ENCODE peak calls at places on chromosomes 12 and 14, in nine cellular contexts. One of them, this sample, is unnamed.

GRCh38 chr14:24710403-24711063 is 76.5 kb upstream of the GZMB start:
- DNase-seq in AG10803: peak
- DNase-seq in A549: peak
- DNase-seq in stimulated activated CD8-positive, alpha-beta memory T cell treated with anti-CD3 and anti-CD28 coated beads, Interleukin-2, amount 100 ng/mL, for 1 hour: no peak
- DNase-seq in M059J: peak
- DNase-seq in neural crest cell: peak
- DNase-seq in NCI-H2081: peak
- DNase-seq in GM06990: no peak
- DNase-seq in head of caudate nucleus: peak
- DNase-seq in this sample: peak

GRCh38 chr12:117900561-117900960 is 68.2 kb downstream of the KSR2 start:
- DNase-seq in AG10803: peak
- DNase-seq in A549: peak
- DNase-seq in stimulated activated CD8-positive, alpha-beta memory T cell treated with anti-CD3 and anti-CD28 coated beads, Interleukin-2, amount 100 ng/mL, for 1 hour: no peak
- DNase-seq in M059J: peak
- DNase-seq in neural crest cell: no peak
- DNase-seq in NCI-H2081: no peak
- DNase-seq in GM06990: no peak
- DNase-seq in head of caudate nucleus: no peak
- DNase-seq in this sample: no peak

GRCh38 chr12:96228566-96229248 is 34.5 kb downstream of the ELK3 start:
- DNase-seq in AG10803: no peak
- DNase-seq in A549: no peak
- DNase-seq in stimulated activated CD8-positive, alpha-beta memory T cell treated with anti-CD3 and anti-CD28 coated beads, Interleukin-2, amount 100 ng/mL, for 1 hour: no peak
- DNase-seq in M059J: no peak
- DNase-seq in neural crest cell: no peak
- DNase-seq in NCI-H2081: no peak
- DNase-seq in GM06990: no peak
- DNase-seq in head of caudate nucleus: no peak
- DNase-seq in this sample: no peak

GRCh38 chr14:86015916-86016315 is 486.0 kb downstream of the FLRT2 start:
- DNase-seq in AG10803: no peak
- DNase-seq in A549: no peak
- DNase-seq in stimulated activated CD8-positive, alpha-beta memory T cell treated with anti-CD3 and anti-CD28 coated beads, Interleukin-2, amount 100 ng/mL, for 1 hour: no peak
- DNase-seq in M059J: no peak
- DNase-seq in neural crest cell: no peak
- DNase-seq in NCI-H2081: no peak
- DNase-seq in GM06990: no peak
- DNase-seq in head of caudate nucleus: no peak
- DNase-seq in this sample: no peak

GRCh38 chr14:105087308-105087962 is 22.2 kb upstream of the GPR132 start:
- DNase-seq in AG10803: peak
- DNase-seq in A549: peak
- DNase-seq in stimulated activated CD8-positive, alpha-beta memory T cell treated with anti-CD3 and anti-CD28 coated beads, Interleukin-2, amount 100 ng/mL, for 1 hour: no peak
- DNase-seq in M059J: peak
- DNase-seq in neural crest cell: no peak
- DNase-seq in NCI-H2081: peak
- DNase-seq in GM06990: no peak
- DNase-seq in head of caudate nucleus: no peak
- DNase-seq in this sample: no peak

GRCh38 chr14:83419420-83419819 is 1885.8 kb upstream of the SEL1L start:
- DNase-seq in AG10803: no peak
- DNase-seq in A549: no peak
- DNase-seq in stimulated activated CD8-positive, alpha-beta memory T cell treated with anti-CD3 and anti-CD28 coated beads, Interleukin-2, amount 100 ng/mL, for 1 hour: no peak
- DNase-seq in M059J: no peak
- DNase-seq in neural crest cell: no peak
- DNase-seq in NCI-H2081: no peak
- DNase-seq in GM06990: no peak
- DNase-seq in head of caudate nucleus: no peak
- DNase-seq in this sample: no peak

GRCh38 chr14:72699852-72700257 is 194.0 kb downstream of the DPF3 start:
- DNase-seq in AG10803: peak
- DNase-seq in A549: no peak
- DNase-seq in stimulated activated CD8-positive, alpha-beta memory T cell treated with anti-CD3 and anti-CD28 coated beads, Interleukin-2, amount 100 ng/mL, for 1 hour: no peak
- DNase-seq in M059J: no peak
- DNase-seq in neural crest cell: no peak
- DNase-seq in NCI-H2081: no peak
- DNase-seq in GM06990: no peak
- DNase-seq in head of caudate nucleus: no peak
- DNase-seq in this sample: no peak

GRCh38 chr14:34539407-34540180 is at the start of gene EAPP:
- DNase-seq in AG10803: peak
- DNase-seq in A549: peak
- DNase-seq in stimulated activated CD8-positive, alpha-beta memory T cell treated with anti-CD3 and anti-CD28 coated beads, Interleukin-2, amount 100 ng/mL, for 1 hour: peak
- DNase-seq in M059J: peak
- DNase-seq in neural crest cell: peak
- DNase-seq in NCI-H2081: no peak
- DNase-seq in GM06990: peak
- DNase-seq in head of caudate nucleus: peak
- DNase-seq in this sample: no peak

GRCh38 chr12:5073838-5074237 is 30.2 kb downstream of the KCNA5 start:
- DNase-seq in AG10803: peak
- DNase-seq in A549: no peak
- DNase-seq in stimulated activated CD8-positive, alpha-beta memory T cell treated with anti-CD3 and anti-CD28 coated beads, Interleukin-2, amount 100 ng/mL, for 1 hour: no peak
- DNase-seq in M059J: peak
- DNase-seq in neural crest cell: no peak
- DNase-seq in NCI-H2081: no peak
- DNase-seq in GM06990: no peak
- DNase-seq in head of caudate nucleus: no peak
- DNase-seq in this sample: no peak

GRCh38 chr12:110312581-110313360 is 31.7 kb downstream of the ATP2A2 start:
- DNase-seq in AG10803: peak
- DNase-seq in A549: peak
- DNase-seq in stimulated activated CD8-positive, alpha-beta memory T cell treated with anti-CD3 and anti-CD28 coated beads, Interleukin-2, amount 100 ng/mL, for 1 hour: no peak
- DNase-seq in M059J: peak
- DNase-seq in neural crest cell: no peak
- DNase-seq in NCI-H2081: no peak
- DNase-seq in GM06990: no peak
- DNase-seq in head of caudate nucleus: no peak
- DNase-seq in this sample: no peak

GRCh38 chr14:76720382-76720813 is 40.9 kb upstream of the VASH1 start:
- DNase-seq in AG10803: peak
- DNase-seq in A549: no peak
- DNase-seq in stimulated activated CD8-positive, alpha-beta memory T cell treated with anti-CD3 and anti-CD28 coated beads, Interleukin-2, amount 100 ng/mL, for 1 hour: no peak
- DNase-seq in M059J: peak
- DNase-seq in neural crest cell: peak
- DNase-seq in NCI-H2081: no peak
- DNase-seq in GM06990: peak
- DNase-seq in head of caudate nucleus: peak
- DNase-seq in this sample: no peak

GRCh38 chr12:89060133-89060532 is 292.2 kb downstream of the DUSP6 start:
- DNase-seq in AG10803: no peak
- DNase-seq in A549: no peak
- DNase-seq in stimulated activated CD8-positive, alpha-beta memory T cell treated with anti-CD3 and anti-CD28 coated beads, Interleukin-2, amount 100 ng/mL, for 1 hour: no peak
- DNase-seq in M059J: no peak
- DNase-seq in neural crest cell: no peak
- DNase-seq in NCI-H2081: no peak
- DNase-seq in GM06990: no peak
- DNase-seq in head of caudate nucleus: no peak
- DNase-seq in this sample: no peak

GRCh38 chr14:105837349-105838063 is 311.1 kb downstream of the TMEM121 start:
- DNase-seq in AG10803: no peak
- DNase-seq in A549: no peak
- DNase-seq in stimulated activated CD8-positive, alpha-beta memory T cell treated with anti-CD3 and anti-CD28 coated beads, Interleukin-2, amount 100 ng/mL, for 1 hour: no peak
- DNase-seq in M059J: no peak
- DNase-seq in neural crest cell: no peak
- DNase-seq in NCI-H2081: no peak
- DNase-seq in GM06990: no peak
- DNase-seq in head of caudate nucleus: no peak
- DNase-seq in this sample: no peak

GRCh38 chr12:29673346-29673745 is 110.4 kb downstream of the TMTC1 start:
- DNase-seq in AG10803: no peak
- DNase-seq in A549: no peak
- DNase-seq in stimulated activated CD8-positive, alpha-beta memory T cell treated with anti-CD3 and anti-CD28 coated beads, Interleukin-2, amount 100 ng/mL, for 1 hour: no peak
- DNase-seq in M059J: no peak
- DNase-seq in neural crest cell: no peak
- DNase-seq in NCI-H2081: no peak
- DNase-seq in GM06990: no peak
- DNase-seq in head of caudate nucleus: no peak
- DNase-seq in this sample: no peak

GRCh38 chr12:39846971-39847661 is 227.5 kb upstream of the ABCD2 start:
- DNase-seq in AG10803: peak
- DNase-seq in A549: no peak
- DNase-seq in stimulated activated CD8-positive, alpha-beta memory T cell treated with anti-CD3 and anti-CD28 coated beads, Interleukin-2, amount 100 ng/mL, for 1 hour: no peak
- DNase-seq in M059J: no peak
- DNase-seq in neural crest cell: no peak
- DNase-seq in NCI-H2081: no peak
- DNase-seq in GM06990: no peak
- DNase-seq in head of caudate nucleus: no peak
- DNase-seq in this sample: no peak

This sample was measured in NCI-H526 treated with DMSO at 0.1 percent for 48 hours.